ENCODE peak calls at places on chromosomes 5 and 9, in seven cellular contexts. One of them, this sample, is unnamed.

GRCh38 chr5:74540582-74540981 is 99.9 kb downstream of the ENC1 start:
- DNase-seq in PC-3: no peak
- DNase-seq in GM23338: peak; percentile 77
- DNase-seq in hepatocyte: no peak
- DNase-seq in GM23248: no peak
- DNase-seq in neural progenitor cell: peak; percentile 33
- DNase-seq in HCT116: no peak
- DNase-seq in this sample: no peak

GRCh38 chr5:134932508-134932907 is 27.6 kb downstream of the PCBD2 start:
- DNase-seq in PC-3: no peak
- DNase-seq in GM23338: no peak
- DNase-seq in hepatocyte: no peak
- DNase-seq in GM23248: no peak
- DNase-seq in neural progenitor cell: no peak
- DNase-seq in HCT116: no peak
- DNase-seq in this sample: no peak

GRCh38 chr9:104795082-104795481 is 31.2 kb downstream of the NIPSNAP3B start:
- DNase-seq in PC-3: no peak
- DNase-seq in GM23338: no peak
- DNase-seq in hepatocyte: no peak
- DNase-seq in GM23248: peak; percentile 28
- DNase-seq in neural progenitor cell: no peak
- DNase-seq in HCT116: no peak
- DNase-seq in this sample: no peak

GRCh38 chr5:126044111-126044668 is 379.0 kb upstream of the GRAMD2B start:
- DNase-seq in PC-3: peak; percentile 3
- DNase-seq in GM23338: no peak
- DNase-seq in hepatocyte: peak; percentile 79
- DNase-seq in GM23248: peak; percentile 40
- DNase-seq in neural progenitor cell: no peak
- DNase-seq in HCT116: no peak
- DNase-seq in this sample: peak; percentile 18

GRCh38 chr9:69549310-69550202 is 122.6 kb downstream of the APBA1 start:
- DNase-seq in PC-3: peak; percentile 59
- DNase-seq in GM23338: peak; percentile 77
- DNase-seq in hepatocyte: peak; percentile 61
- DNase-seq in GM23248: peak; percentile 69
- DNase-seq in neural progenitor cell: peak; percentile 63
- DNase-seq in HCT116: peak; percentile 38
- DNase-seq in this sample: peak; percentile 46

GRCh38 chr5:169268019-169268418 is 32.9 kb downstream of the SLIT3 start:
- DNase-seq in PC-3: no peak
- DNase-seq in GM23338: no peak
- DNase-seq in hepatocyte: no peak
- DNase-seq in GM23248: peak; percentile 82
- DNase-seq in neural progenitor cell: no peak
- DNase-seq in HCT116: no peak
- DNase-seq in this sample: no peak

GRCh38 chr9:108417726-108418125 is 438.1 kb downstream of the ACTL7B start:
- DNase-seq in PC-3: no peak
- DNase-seq in GM23338: no peak
- DNase-seq in hepatocyte: no peak
- DNase-seq in GM23248: peak; percentile 21
- DNase-seq in neural progenitor cell: no peak
- DNase-seq in HCT116: no peak
- DNase-seq in this sample: no peak

GRCh38 chr5:97764700-97765099 is 581.7 kb upstream of the RIOK2 start:
- DNase-seq in PC-3: peak; percentile 86
- DNase-seq in GM23338: no peak
- DNase-seq in hepatocyte: no peak
- DNase-seq in GM23248: peak; percentile 66
- DNase-seq in neural progenitor cell: no peak
- DNase-seq in HCT116: no peak
- DNase-seq in this sample: no peak

GRCh38 chr9:76911971-76912370 is 6.1 kb upstream of the PRUNE2 start:
- DNase-seq in PC-3: peak; percentile 65
- DNase-seq in GM23338: no peak
- DNase-seq in hepatocyte: no peak
- DNase-seq in GM23248: no peak
- DNase-seq in neural progenitor cell: no peak
- DNase-seq in HCT116: peak; percentile 7
- DNase-seq in this sample: no peak

GRCh38 chr5:38809388-38810359 is 36.1 kb upstream of the OSMR start:
- DNase-seq in PC-3: peak; percentile 90
- DNase-seq in GM23338: peak; percentile 92
- DNase-seq in hepatocyte: peak; percentile 92
- DNase-seq in GM23248: peak; percentile 93
- DNase-seq in neural progenitor cell: peak; percentile 93
- DNase-seq in HCT116: peak; percentile 75
- DNase-seq in this sample: peak; percentile 62

GRCh38 chr5:129379406-129379805 is 80.7 kb upstream of the ADAMTS19 start:
- DNase-seq in PC-3: peak; percentile 9
- DNase-seq in GM23338: no peak
- DNase-seq in hepatocyte: no peak
- DNase-seq in GM23248: no peak
- DNase-seq in neural progenitor cell: no peak
- DNase-seq in HCT116: no peak
- DNase-seq in this sample: peak; percentile 86

GRCh38 chr5:1294839-1295649 is at the start of gene TERT:
- DNase-seq in PC-3: no peak
- DNase-seq in GM23338: peak; percentile 83
- DNase-seq in hepatocyte: peak; percentile 31
- DNase-seq in GM23248: no peak
- DNase-seq in neural progenitor cell: peak; percentile 78
- DNase-seq in HCT116: no peak
- DNase-seq in this sample: no peak

GRCh38 chr9:93996863-93997262 is 41.7 kb upstream of the BARX1 start:
- DNase-seq in PC-3: peak; percentile 16
- DNase-seq in GM23338: peak; percentile 33
- DNase-seq in hepatocyte: no peak
- DNase-seq in GM23248: no peak
- DNase-seq in neural progenitor cell: peak; percentile 18
- DNase-seq in HCT116: no peak
- DNase-seq in this sample: no peak

GRCh38 chr5:141100243-141100805 is at the start of gene PCDHB3:
- DNase-seq in PC-3: no peak
- DNase-seq in GM23338: peak; percentile 96
- DNase-seq in hepatocyte: no peak
- DNase-seq in GM23248: peak; percentile 79
- DNase-seq in neural progenitor cell: no peak
- DNase-seq in HCT116: peak; percentile 16
- DNase-seq in this sample: peak; percentile 45

GRCh38 chr5:72107874-72108199 is 562 bp downstream of the MAP1B start:
- DNase-seq in PC-3: no peak
- DNase-seq in GM23338: peak; percentile 63
- DNase-seq in hepatocyte: peak; percentile 35
- DNase-seq in GM23248: no peak
- DNase-seq in neural progenitor cell: peak; percentile 64
- DNase-seq in HCT116: no peak
- DNase-seq in this sample: peak; percentile 81
- TF ChIP-seq EZH2 in PC-3: no peak
- TF ChIP-seq EZH2 in GM23338: no peak
- TF ChIP-seq EZH2 in hepatocyte: no peak
- TF ChIP-seq EZH2 in GM23248: no peak
- TF ChIP-seq EZH2 in neural progenitor cell: no peak
- TF ChIP-seq EZH2 in HCT116: no peak
- TF ChIP-seq EZH2 in this sample: no peak

DNA sequence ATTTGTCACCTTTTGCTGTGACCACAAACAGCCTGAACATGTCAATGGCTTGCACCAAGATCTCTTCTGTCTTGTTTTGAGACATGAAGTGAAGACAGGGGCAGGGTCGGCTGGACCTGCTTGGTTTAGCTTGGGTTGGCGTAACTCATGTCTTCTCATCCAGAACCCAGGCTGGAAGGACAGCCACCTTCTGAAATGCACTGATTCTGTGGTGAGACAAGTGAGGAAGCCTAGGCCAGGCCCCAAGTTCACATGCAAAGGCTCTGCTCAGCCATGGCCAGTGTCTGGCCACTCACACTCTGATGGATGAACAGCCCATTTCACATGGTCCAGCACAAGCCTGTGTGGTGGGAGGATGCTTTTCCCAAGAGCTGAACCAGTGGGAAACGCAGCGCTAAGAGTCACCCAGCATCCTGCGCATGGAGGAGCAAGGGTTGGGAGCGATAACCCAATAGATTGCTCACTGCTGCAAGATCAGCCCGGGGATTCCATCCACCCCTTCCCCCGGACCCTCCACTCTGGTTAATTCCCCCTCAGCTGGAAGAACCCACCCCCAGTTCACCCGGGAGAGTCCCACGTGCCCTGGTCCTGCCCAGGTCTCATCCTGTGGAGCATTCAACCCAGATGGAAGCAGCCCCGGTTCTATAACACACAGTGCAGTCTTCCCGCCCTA is 16.2 kb upstream of the MED10 start:
- DNase-seq in PC-3: no peak
- DNase-seq in GM23338: no peak
- DNase-seq in hepatocyte: no peak
- DNase-seq in GM23248: no peak
- DNase-seq in neural progenitor cell: no peak
- DNase-seq in HCT116: no peak
- DNase-seq in this sample: no peak
- TF ChIP-seq EZH2phosphoT487 in PC-3: no peak
- TF ChIP-seq EZH2phosphoT487 in GM23338: no peak
- TF ChIP-seq EZH2phosphoT487 in hepatocyte: no peak
- TF ChIP-seq EZH2phosphoT487 in GM23248: no peak
- TF ChIP-seq EZH2phosphoT487 in neural progenitor cell: no peak
- TF ChIP-seq EZH2phosphoT487 in HCT116: no peak
- TF ChIP-seq EZH2phosphoT487 in this sample: no peak

DNA sequence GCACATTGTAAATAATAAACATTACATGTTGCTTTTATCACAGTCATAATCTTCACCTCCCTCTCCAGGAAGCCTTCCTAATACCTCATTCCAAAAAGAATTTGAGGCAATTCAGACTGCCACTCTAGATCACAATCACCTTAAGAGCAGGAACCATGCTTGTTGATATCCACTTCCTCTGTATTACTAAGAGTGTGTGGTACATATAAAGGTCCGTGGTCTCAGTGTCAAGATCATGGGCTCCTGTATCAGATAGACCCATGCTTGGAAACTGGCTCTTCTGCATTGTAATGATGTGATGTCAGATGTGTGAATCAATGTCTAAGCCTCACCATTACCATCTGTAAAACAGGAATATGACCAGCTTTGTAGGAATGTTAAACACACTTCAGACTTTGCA is 114.1 kb downstream of the SPOCK1 start:
- DNase-seq in PC-3: peak; percentile 19
- DNase-seq in GM23338: no peak
- DNase-seq in hepatocyte: no peak
- DNase-seq in GM23248: no peak
- DNase-seq in neural progenitor cell: no peak
- DNase-seq in HCT116: no peak
- DNase-seq in this sample: no peak
- TF ChIP-seq EZH2 in PC-3: no peak
- TF ChIP-seq EZH2 in GM23338: no peak
- TF ChIP-seq EZH2 in hepatocyte: no peak
- TF ChIP-seq EZH2 in GM23248: no peak
- TF ChIP-seq EZH2 in neural progenitor cell: no peak
- TF ChIP-seq EZH2 in HCT116: no peak
- TF ChIP-seq EZH2 in this sample: no peak

GRCh38 chr9:17669206-17669605 is 90.3 kb downstream of the SH3GL2 start:
- DNase-seq in PC-3: no peak
- DNase-seq in GM23338: no peak
- DNase-seq in hepatocyte: no peak
- DNase-seq in GM23248: no peak
- DNase-seq in neural progenitor cell: no peak
- DNase-seq in HCT116: no peak
- DNase-seq in this sample: peak; percentile 22
- TF ChIP-seq EZH2phosphoT487 in PC-3: no peak
- TF ChIP-seq EZH2phosphoT487 in GM23338: no peak
- TF ChIP-seq EZH2phosphoT487 in hepatocyte: no peak
- TF ChIP-seq EZH2phosphoT487 in GM23248: no peak
- TF ChIP-seq EZH2phosphoT487 in neural progenitor cell: no peak
- TF ChIP-seq EZH2phosphoT487 in HCT116: no peak
- TF ChIP-seq EZH2phosphoT487 in this sample: no peak

DNA sequence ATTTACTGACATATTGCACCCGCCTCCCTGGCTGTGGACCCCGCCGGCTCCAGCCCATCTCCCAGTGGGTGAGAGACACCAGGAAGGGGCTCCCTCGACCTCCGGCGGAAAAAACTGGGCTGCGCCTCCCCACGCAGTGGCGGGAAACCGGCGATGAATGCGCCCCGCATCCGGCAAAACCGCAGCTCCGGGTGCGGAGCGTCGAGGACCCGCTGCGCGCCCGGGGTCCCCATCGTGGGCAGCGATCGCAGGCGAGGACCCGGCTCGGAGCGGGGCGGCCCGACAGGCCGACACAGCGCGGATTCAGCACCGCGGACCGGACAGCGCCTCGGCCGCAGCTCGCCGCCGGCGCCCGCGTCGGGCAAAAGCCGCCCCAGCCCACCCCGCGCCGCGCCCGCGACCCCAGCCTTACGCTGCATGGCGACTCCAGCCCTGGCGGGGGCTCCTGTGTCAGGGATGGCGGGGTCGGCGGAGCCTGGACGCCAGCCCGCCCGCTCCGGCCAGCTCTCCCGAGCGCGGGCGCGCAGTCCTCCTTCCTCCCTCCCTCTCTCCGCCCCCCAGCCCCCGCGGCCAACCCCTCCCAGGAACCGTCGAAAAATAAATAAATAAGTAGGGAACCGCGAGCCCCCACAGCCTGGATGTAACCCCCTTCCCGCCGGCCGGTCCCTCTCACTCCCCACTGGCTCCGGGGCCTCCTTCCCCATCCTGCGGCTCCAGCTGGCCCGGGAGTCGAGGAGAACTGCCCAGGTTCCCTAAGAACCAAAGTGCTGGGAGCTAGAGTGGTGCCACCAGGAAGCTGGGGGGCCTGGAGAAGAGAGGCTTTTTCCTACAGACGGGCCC is 3.1 kb downstream of the LHX3 start:
- DNase-seq in PC-3: no peak
- DNase-seq in GM23338: peak; percentile 78
- DNase-seq in hepatocyte: peak; percentile 69
- DNase-seq in GM23248: peak; percentile 54
- DNase-seq in neural progenitor cell: peak; percentile 92
- DNase-seq in HCT116: no peak
- DNase-seq in this sample: no peak
- TF ChIP-seq EZH2 in PC-3: no peak
- TF ChIP-seq EZH2 in GM23338: peak; percentile 69
- TF ChIP-seq EZH2 in hepatocyte: no peak
- TF ChIP-seq EZH2 in GM23248: peak; percentile 7
- TF ChIP-seq EZH2 in neural progenitor cell: peak; percentile 92
- TF ChIP-seq EZH2 in HCT116: no peak
- TF ChIP-seq EZH2 in this sample: no peak

DNA sequence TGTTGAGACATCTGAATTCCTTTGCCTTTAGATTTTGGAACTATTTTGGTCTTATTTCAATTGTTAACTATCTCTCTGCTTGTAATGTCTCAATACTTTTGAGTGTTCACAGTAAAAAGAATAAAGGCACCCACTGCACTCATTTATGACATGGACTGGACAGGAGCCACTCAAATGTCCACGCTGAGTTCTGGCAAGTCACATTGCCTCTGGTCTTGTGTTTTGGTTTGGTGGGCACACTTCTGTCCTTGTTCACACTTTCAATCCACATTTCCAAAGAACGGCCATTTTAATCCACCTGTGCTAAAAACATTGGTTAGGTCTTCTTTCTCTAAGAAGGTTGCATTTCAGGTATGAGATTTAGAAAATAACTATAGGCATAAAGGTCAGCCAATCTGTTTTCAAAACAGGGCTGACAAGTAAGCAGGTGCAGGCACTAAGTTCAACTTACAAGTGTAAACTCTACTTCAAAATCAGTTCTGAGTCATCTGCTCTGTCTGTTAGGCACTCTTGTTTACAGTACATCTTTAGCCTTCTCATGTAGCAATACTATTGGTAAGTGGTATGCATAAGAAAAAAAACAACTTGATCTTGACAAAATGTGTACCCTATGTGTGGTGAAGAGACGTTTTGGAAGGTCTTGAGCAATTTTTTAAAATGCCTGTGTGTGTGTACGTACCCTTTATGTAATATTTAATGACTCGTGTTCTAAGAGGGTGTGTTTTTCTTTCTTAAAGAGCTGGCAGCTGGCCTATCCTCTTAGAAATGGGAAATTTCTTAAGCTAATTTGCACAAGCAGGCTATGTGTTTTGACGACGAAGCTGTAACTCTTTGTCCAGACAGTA is 31.5 kb upstream of the ZFAND5 start:
- DNase-seq in PC-3: peak; percentile 59
- DNase-seq in GM23338: no peak
- DNase-seq in hepatocyte: peak; percentile 47
- DNase-seq in GM23248: peak; percentile 53
- DNase-seq in neural progenitor cell: no peak
- DNase-seq in HCT116: no peak
- DNase-seq in this sample: no peak
- TF ChIP-seq EZH2phosphoT487 in PC-3: no peak
- TF ChIP-seq EZH2phosphoT487 in GM23338: no peak
- TF ChIP-seq EZH2phosphoT487 in hepatocyte: no peak
- TF ChIP-seq EZH2phosphoT487 in GM23248: no peak
- TF ChIP-seq EZH2phosphoT487 in neural progenitor cell: no peak
- TF ChIP-seq EZH2phosphoT487 in HCT116: no peak
- TF ChIP-seq EZH2phosphoT487 in this sample: no peak

This sample was measured in MM.1S.